ENCODE peak calls at places on chromosomes 3 and 15, in eight cellular contexts. C is psoas muscle; L is fibroblast of pulmonary artery; Q is stimulated activated CD8-positive, alpha-beta memory T cell treated with anti-CD3 and anti-CD28 coated beads, Interleukin-12 subunit alpha, Interleukin-12 subunit beta, amount 100 ng/mL, for 4 hours; P is nucleus accumbens; V is A549; A is HFFc6; G is NCI-H1417. N is an unnamed sample.
A peak's percentile ranks its signal among the peaks of the same experiment; 100 is the strongest.

GRCh38 chr15:58146734-58147133 is 8.6 kb downstream of the AQP9 start:
- DNase-seq in P (no peak), Q (no peak), A (no peak), L (no peak), V (peak; percentile 7), C (no peak), G (peak; percentile 33), N (no peak)

GRCh38 chr3:118527527-118528044 is 507.1 kb downstream of the IGSF11 start:
- DNase-seq in A (no peak), V (no peak), C (no peak), P (no peak), L (no peak), G (no peak), Q (no peak), N (no peak)

GRCh38 chr3:195250473-195251251 is 20.3 kb downstream of the XXYLT1 start:
- DNase-seq in C (peak; percentile 62), Q (no peak), L (peak; percentile 49), A (peak; percentile 34), G (peak; percentile 36), V (no peak), P (no peak), N (no peak)

GRCh38 chr3:126035362-126036050 is 48.4 kb downstream of the SLC41A3 start:
- DNase-seq in Q (no peak), G (no peak), V (no peak), P (no peak), A (no peak), C (no peak), L (no peak), N (no peak)

GRCh38 chr3:150222646-150223045 is 185.5 kb upstream of the TSC22D2 start:
- DNase-seq in P (no peak), L (no peak), A (no peak), C (no peak), G (peak; percentile 22), V (no peak), Q (no peak), N (no peak)

GRCh38 chr3:138186216-138186615 is 885 bp upstream of the ARMC8 start:
- DNase-seq in A (no peak), C (no peak), G (no peak), P (no peak), V (peak; percentile 14), L (no peak), Q (no peak), N (no peak)

GRCh38 chr3:186411994-186412393 is 50.0 kb upstream of the DGKG start:
- DNase-seq in A (no peak), V (no peak), Q (no peak), L (no peak), C (no peak), P (no peak), G (no peak), N (peak; percentile 28)

GRCh38 chr3:58168498-58168897 is 42.3 kb downstream of the DNASE1L3 start:
- DNase-seq in V (no peak), C (no peak), Q (no peak), A (no peak), P (no peak), L (no peak), G (no peak), N (no peak)

GRCh38 chr3:163273694-163274093 is 1777.1 kb downstream of the OTOL1 start:
- DNase-seq in P (no peak), L (no peak), Q (no peak), G (no peak), C (no peak), V (no peak), A (no peak), N (no peak)

GRCh38 chr3:95595416-95596075 is 1218.8 kb upstream of the EPHA6 start:
- DNase-seq in V (no peak), L (no peak), G (no peak), C (no peak), P (no peak), Q (no peak), A (no peak), N (no peak)

GRCh38 chr3:133575121-133575520 is 1.6 kb downstream of the CDV3 start:
- DNase-seq in G (no peak), Q (no peak), C (no peak), V (no peak), L (no peak), P (no peak), A (no peak), N (no peak)

GRCh38 chr15:75142499-75142898 is 59.2 kb upstream of the C15orf39 start:
- DNase-seq in Q (no peak), A (no peak), L (no peak), V (no peak), G (no peak), C (no peak), P (no peak), N (no peak)

GRCh38 chr15:52185151-52185561 is 6.0 kb downstream of the GNB5 start:
- DNase-seq in Q (no peak), A (no peak), L (no peak), V (no peak), P (no peak), C (no peak), G (no peak), N (peak; percentile 38)

GRCh38 chr3:73029321-73029796 is 32.1 kb upstream of the EBLN2 start:
- DNase-seq in G (no peak), Q (no peak), P (no peak), C (no peak), A (peak; percentile 78), V (peak; percentile 43), L (peak; percentile 82), N (no peak)

N was measured in stomach.